ENCODE peak calls at places on chromosomes 16 and 17, in seven cellular contexts. One of them, this sample, is unnamed. For H3K36me3, the result is how much of the 10 kb centered on the place peaks cover.

GRCh38 chr17:49935526-49936210 is 33.3 kb upstream of the DLX4 start:
- DNase-seq in transverse colon: no peak
- DNase-seq in right lobe of liver: no peak
- DNase-seq in uterus: no peak
- DNase-seq in heart left ventricle: no peak
- DNase-seq in HCT116: no peak
- DNase-seq in stomach: no peak
- DNase-seq in this sample: no peak

GRCh38 chr16:48126801-48127644 is 28.8 kb downstream of the ABCC12 start:
- DNase-seq in transverse colon: no peak
- DNase-seq in right lobe of liver: no peak
- DNase-seq in uterus: no peak
- DNase-seq in heart left ventricle: no peak
- DNase-seq in HCT116: no peak
- DNase-seq in stomach: peak
- DNase-seq in this sample: no peak

GRCh38 chr16:65002265-65002664 is 119.6 kb downstream of the CDH11 start:
- DNase-seq in transverse colon: no peak
- DNase-seq in right lobe of liver: no peak
- DNase-seq in uterus: no peak
- DNase-seq in heart left ventricle: no peak
- DNase-seq in HCT116: no peak
- DNase-seq in stomach: no peak
- DNase-seq in this sample: no peak

GRCh38 chr17:32933881-32934280 is 5.9 kb downstream of the TMEM98 start:
- DNase-seq in transverse colon: no peak
- DNase-seq in right lobe of liver: no peak
- DNase-seq in uterus: no peak
- DNase-seq in heart left ventricle: no peak
- DNase-seq in HCT116: no peak
- DNase-seq in stomach: no peak
- DNase-seq in this sample: no peak

GRCh38 chr17:67575325-67575724 is 142.4 kb upstream of the NOL11 start:
- DNase-seq in transverse colon: peak
- DNase-seq in right lobe of liver: no peak
- DNase-seq in uterus: no peak
- DNase-seq in heart left ventricle: no peak
- DNase-seq in HCT116: no peak
- DNase-seq in stomach: no peak
- DNase-seq in this sample: no peak

GRCh38 chr17:78127240-78127887 is 1.2 kb downstream of the TMC6 start:
- DNase-seq in transverse colon: peak
- DNase-seq in right lobe of liver: peak
- DNase-seq in uterus: no peak
- DNase-seq in heart left ventricle: peak
- DNase-seq in HCT116: no peak
- DNase-seq in stomach: peak
- DNase-seq in this sample: peak

GRCh38 chr17:30519707-30520106 is 42.5 kb downstream of the GOSR1 start:
- DNase-seq in transverse colon: no peak
- DNase-seq in right lobe of liver: no peak
- DNase-seq in uterus: no peak
- DNase-seq in heart left ventricle: no peak
- DNase-seq in HCT116: no peak
- DNase-seq in stomach: no peak
- DNase-seq in this sample: no peak

GRCh38 chr17:48530887-48531272 is at the start of gene HOXB1:
- DNase-seq in transverse colon: no peak
- DNase-seq in right lobe of liver: no peak
- DNase-seq in uterus: no peak
- DNase-seq in heart left ventricle: no peak
- DNase-seq in HCT116: no peak
- DNase-seq in stomach: no peak
- DNase-seq in this sample: no peak

GRCh38 chr17:45292696-45293412 is 24.0 kb downstream of the MAP3K14 start:
- DNase-seq in transverse colon: no peak
- DNase-seq in right lobe of liver: no peak
- DNase-seq in uterus: no peak
- DNase-seq in heart left ventricle: no peak
- DNase-seq in HCT116: no peak
- DNase-seq in stomach: no peak
- DNase-seq in this sample: no peak

GRCh38 chr17:77724876-77725615 is 233.5 kb upstream of the TNRC6C start:
- DNase-seq in transverse colon: peak
- DNase-seq in right lobe of liver: no peak
- DNase-seq in uterus: no peak
- DNase-seq in heart left ventricle: no peak
- DNase-seq in HCT116: no peak
- DNase-seq in stomach: peak
- DNase-seq in this sample: no peak

GRCh38 chr17:75592364-75593020 is 4.9 kb downstream of the MYO15B start:
- DNase-seq in transverse colon: no peak
- DNase-seq in right lobe of liver: peak
- DNase-seq in uterus: no peak
- DNase-seq in heart left ventricle: no peak
- DNase-seq in HCT116: no peak
- DNase-seq in stomach: no peak
- DNase-seq in this sample: no peak

GRCh38 chr16:87276926-87277325 is 40.3 kb downstream of the C16orf95 start:
- DNase-seq in transverse colon: no peak
- DNase-seq in right lobe of liver: no peak
- DNase-seq in uterus: no peak
- DNase-seq in heart left ventricle: no peak
- DNase-seq in HCT116: no peak
- DNase-seq in stomach: no peak
- DNase-seq in this sample: no peak

GRCh38 chr16:53892155-53892554 is 188.2 kb downstream of the FTO start:
- DNase-seq in transverse colon: peak
- DNase-seq in right lobe of liver: no peak
- DNase-seq in uterus: peak
- DNase-seq in heart left ventricle: no peak
- DNase-seq in HCT116: peak
- DNase-seq in stomach: peak
- DNase-seq in this sample: no peak

GRCh38 chr16:81537721-81538561 is 93.3 kb downstream of the CMIP start:
- DNase-seq in transverse colon: no peak
- DNase-seq in right lobe of liver: no peak
- DNase-seq in uterus: no peak
- DNase-seq in heart left ventricle: no peak
- DNase-seq in HCT116: no peak
- DNase-seq in stomach: no peak
- DNase-seq in this sample: no peak

GRCh38 chr17:34639706-34640425 is 60.5 kb downstream of the TMEM132E start:
- DNase-seq in transverse colon: no peak
- DNase-seq in right lobe of liver: no peak
- DNase-seq in uterus: no peak
- DNase-seq in heart left ventricle: no peak
- DNase-seq in HCT116: no peak
- DNase-seq in stomach: no peak
- DNase-seq in this sample: no peak

GRCh38 chr17:49996495-49997255 is 1.7 kb upstream of the DLX3 start:
- DNase-seq in transverse colon: peak
- DNase-seq in right lobe of liver: peak
- DNase-seq in uterus: no peak
- DNase-seq in heart left ventricle: peak
- DNase-seq in HCT116: no peak
- DNase-seq in stomach: peak
- DNase-seq in this sample: peak

DNA sequence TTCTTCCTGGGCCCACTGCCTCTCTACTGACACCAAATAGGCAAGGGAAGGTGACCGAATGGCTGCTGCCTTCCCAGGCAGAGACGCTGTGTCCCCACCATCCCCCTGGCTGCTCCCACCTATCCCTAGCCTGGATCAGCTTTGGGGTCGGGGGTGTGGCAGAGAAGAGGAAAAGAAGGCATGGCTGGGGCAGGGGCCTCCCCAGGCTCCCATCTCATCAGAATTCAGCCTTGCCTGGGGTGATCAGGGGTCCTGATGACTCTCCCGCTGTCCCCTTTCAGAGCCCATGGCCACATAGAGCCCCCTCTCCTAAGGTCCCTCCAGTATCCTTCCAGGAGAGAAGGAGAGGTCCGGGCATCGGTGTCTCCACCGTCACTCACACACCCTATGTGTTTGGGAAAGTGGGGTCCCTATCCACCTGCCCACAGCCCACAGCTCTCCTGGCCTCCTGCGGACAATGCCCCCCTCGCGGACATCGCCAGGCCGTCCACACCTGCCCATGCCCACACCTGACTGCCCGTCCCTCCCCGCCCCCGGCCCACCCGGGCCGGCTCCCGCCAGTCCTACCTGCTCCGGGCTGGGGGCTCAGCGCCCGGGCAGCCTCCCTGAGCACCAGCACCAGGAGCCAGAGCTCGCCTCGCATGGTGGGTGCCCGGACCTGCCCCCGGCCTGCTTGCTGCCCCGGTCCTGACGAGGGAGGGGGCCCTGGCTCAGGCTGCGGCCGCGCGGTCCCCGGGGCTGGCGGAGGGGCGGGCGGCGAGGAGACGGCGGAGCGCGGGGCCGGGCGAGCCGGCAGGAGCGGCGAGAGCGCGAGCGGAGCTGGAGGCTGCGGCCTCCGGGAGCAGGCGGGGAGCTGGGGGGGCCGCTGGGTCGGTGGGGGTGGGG is at the start of gene PLXDC1:
- DNase-seq in transverse colon: no peak
- DNase-seq in right lobe of liver: no peak
- DNase-seq in uterus: no peak
- DNase-seq in heart left ventricle: no peak
- DNase-seq in HCT116: no peak
- DNase-seq in stomach: no peak
- DNase-seq in this sample: no peak
- TF ChIP-seq POLR2A in transverse colon: no peak
- TF ChIP-seq POLR2A in right lobe of liver: no peak
- TF ChIP-seq POLR2A in uterus: no peak
- TF ChIP-seq POLR2A in heart left ventricle: no peak
- TF ChIP-seq POLR2A in HCT116: no peak
- TF ChIP-seq POLR2A in stomach: no peak
- TF ChIP-seq POLR2A in this sample: no peak

DNA sequence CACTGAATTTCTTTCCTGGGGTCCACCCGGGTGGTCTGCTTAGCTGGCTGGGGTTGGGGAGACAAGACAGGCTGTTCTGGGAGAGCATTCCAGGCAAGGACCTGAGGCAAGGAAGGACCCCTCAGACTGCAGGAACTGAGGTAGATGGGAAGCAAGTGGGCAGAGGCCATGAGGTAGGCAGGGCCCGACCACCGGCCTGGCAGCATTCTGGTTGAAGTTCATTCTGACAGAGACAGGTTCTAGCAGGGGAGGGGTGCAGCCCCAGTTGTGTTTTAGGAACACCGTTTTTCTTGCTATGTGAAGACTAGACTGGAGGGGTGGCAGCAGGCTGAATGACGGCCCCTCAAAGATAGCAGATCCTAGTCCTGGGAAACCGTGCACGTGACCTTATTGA is 17.5 kb downstream of the B9D1 start:
- DNase-seq in transverse colon: no peak
- DNase-seq in right lobe of liver: no peak
- DNase-seq in uterus: no peak
- DNase-seq in heart left ventricle: no peak
- DNase-seq in HCT116: no peak
- DNase-seq in stomach: no peak
- DNase-seq in this sample: no peak
- H3K36me3 ChIP-seq in transverse colon: under half
- H3K36me3 ChIP-seq in right lobe of liver: under half
- H3K36me3 ChIP-seq in uterus: under half
- H3K36me3 ChIP-seq in heart left ventricle: under half
- H3K36me3 ChIP-seq in HCT116: under half
- H3K36me3 ChIP-seq in stomach: under half
- H3K36me3 ChIP-seq in this sample: under half

GRCh38 chr16:84527486-84528269 is 23.2 kb upstream of the MEAK7 start:
- DNase-seq in transverse colon: no peak
- DNase-seq in right lobe of liver: no peak
- DNase-seq in uterus: no peak
- DNase-seq in heart left ventricle: peak
- DNase-seq in HCT116: no peak
- DNase-seq in stomach: no peak
- DNase-seq in this sample: no peak
- H3K27ac ChIP-seq in transverse colon: peak
- H3K27ac ChIP-seq in right lobe of liver: no peak
- H3K27ac ChIP-seq in uterus: peak
- H3K27ac ChIP-seq in heart left ventricle: peak
- H3K27ac ChIP-seq in HCT116: no peak
- H3K27ac ChIP-seq in stomach: peak
- H3K27ac ChIP-seq in this sample: no peak

GRCh38 chr16:2236362-2237075 is at the start of gene DNASE1L2:
- DNase-seq in transverse colon: no peak
- DNase-seq in right lobe of liver: no peak
- DNase-seq in uterus: no peak
- DNase-seq in heart left ventricle: no peak
- DNase-seq in HCT116: no peak
- DNase-seq in stomach: peak
- DNase-seq in this sample: no peak

GRCh38 chr16:2237552-2238395 is 1.5 kb downstream of the DNASE1L2 start:
- DNase-seq in transverse colon: no peak
- DNase-seq in right lobe of liver: no peak
- DNase-seq in uterus: no peak
- DNase-seq in heart left ventricle: no peak
- DNase-seq in HCT116: no peak
- DNase-seq in stomach: no peak
- DNase-seq in this sample: no peak

GRCh38 chr16:2237076-2237551 is 870 bp downstream of the DNASE1L2 start:
- DNase-seq in transverse colon: no peak
- DNase-seq in right lobe of liver: no peak
- DNase-seq in uterus: no peak
- DNase-seq in heart left ventricle: no peak
- DNase-seq in HCT116: no peak
- DNase-seq in stomach: no peak
- DNase-seq in this sample: no peak

GRCh38 chr16:2239231-2239675 is 3.0 kb downstream of the DNASE1L2 start:
- DNase-seq in transverse colon: no peak
- DNase-seq in right lobe of liver: no peak
- DNase-seq in uterus: no peak
- DNase-seq in heart left ventricle: no peak
- DNase-seq in HCT116: no peak
- DNase-seq in stomach: no peak
- DNase-seq in this sample: no peak

DNA sequence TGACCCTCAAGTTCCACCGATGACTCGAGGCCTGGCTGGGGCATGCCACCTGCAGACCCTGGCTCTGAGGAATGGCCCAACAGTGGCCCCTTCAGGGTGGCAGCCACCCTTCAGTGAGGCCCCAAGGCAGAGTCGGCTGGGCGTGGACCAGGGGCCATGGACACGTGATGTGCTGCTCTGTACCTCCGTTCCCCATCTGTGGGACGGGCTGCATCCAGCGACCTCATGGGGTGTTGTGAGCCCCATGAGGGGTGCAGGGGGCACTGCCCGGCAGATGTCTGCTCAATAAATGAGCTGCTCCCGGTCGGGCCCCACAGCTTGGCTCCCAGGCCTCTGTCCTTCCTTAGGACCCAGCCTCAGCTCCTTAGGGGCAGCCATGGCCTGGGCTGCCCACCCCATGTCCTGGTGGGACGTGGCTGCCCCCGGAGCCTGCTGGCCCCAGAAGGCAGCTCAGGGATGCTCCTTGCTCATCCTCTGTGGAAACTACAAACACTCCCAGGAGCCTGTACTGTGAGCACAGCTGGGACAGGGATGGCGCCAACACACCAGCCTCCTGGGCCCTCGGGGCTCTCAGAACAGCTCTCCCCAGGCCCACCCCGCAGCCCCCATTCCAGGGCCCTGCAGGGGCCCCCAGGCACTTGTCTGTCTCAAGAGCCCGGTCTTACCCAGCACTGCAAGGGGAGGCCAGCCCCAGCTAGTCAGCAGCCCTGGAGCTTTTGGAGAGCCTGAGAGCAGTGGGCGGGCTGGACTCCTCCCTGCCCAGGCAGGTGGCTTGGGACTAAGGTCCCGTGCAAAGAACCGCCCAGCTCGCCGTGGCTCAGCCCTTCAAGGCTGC is 2.4 kb downstream of the DNASE1L2 start:
- DNase-seq in transverse colon: no peak
- DNase-seq in right lobe of liver: no peak
- DNase-seq in uterus: no peak
- DNase-seq in heart left ventricle: no peak
- DNase-seq in HCT116: no peak
- DNase-seq in stomach: no peak
- DNase-seq in this sample: no peak
- TF ChIP-seq POLR2A in transverse colon: no peak
- TF ChIP-seq POLR2A in right lobe of liver: no peak
- TF ChIP-seq POLR2A in uterus: no peak
- TF ChIP-seq POLR2A in heart left ventricle: no peak
- TF ChIP-seq POLR2A in HCT116: no peak
- TF ChIP-seq POLR2A in stomach: no peak
- TF ChIP-seq POLR2A in this sample: no peak

This sample was measured in Peyer's patch.